ENCODE peak calls at places on chromosomes 16 and 17, in ten cellular contexts. J is esophagus squamous epithelium; E is activated CD4-positive, CD25-positive, alpha-beta regulatory T cell; D is KG1; R is NCI-H82; M is NCI-H1694; L is stimulated activated CD8-positive, alpha-beta memory T cell treated with anti-CD3 and anti-CD28 coated beads, Interleukin-12 subunit alpha, Interleukin-12 subunit beta, amount 100 ng/mL, for 4 hours; H is activated T-helper 1 cell treated with anti-CD3 and anti-CD28 coated beads, Interleukin-2, amount 50 U/mL, for 16 hours; X is ureter; Q is K562. I is an unnamed sample.
A peak's percentile ranks its signal among the peaks of the same experiment; 100 is the strongest.

GRCh38 chr17:39923230-39923629 is 4.2 kb downstream of the ORMDL3 start:
- DNase-seq in J (no peak), E (no peak), L (no peak), X (no peak), M (no peak), R (no peak), H (no peak), D (no peak), Q (no peak), I (no peak)

GRCh38 chr17:17624776-17625175 is 33.3 kb upstream of the PEMT start:
- DNase-seq in H (no peak), M (no peak), J (no peak), L (no peak), X (no peak), R (no peak), Q (no peak), E (no peak), D (no peak), I (no peak)

GRCh38 chr16:2704166-2704982 is 15.7 kb downstream of the PRSS27 start:
- DNase-seq in Q (no peak), H (no peak), D (no peak), J (no peak), X (no peak), R (no peak), L (no peak), E (no peak), M (no peak), I (no peak)

GRCh38 chr17:19958023-19958422 is 19.6 kb downstream of the AKAP10 start:
- DNase-seq in H (no peak), L (no peak), X (no peak), R (no peak), J (no peak), D (no peak), M (no peak), Q (peak; percentile 7), E (no peak), I (no peak)

GRCh38 chr17:62703269-62703775 is 75.9 kb downstream of the MRC2 start:
- DNase-seq in D (no peak), E (no peak), X (peak; percentile 65), L (no peak), M (no peak), H (no peak), R (no peak), J (no peak), Q (no peak), I (no peak)

GRCh38 chr17:63786961-63787711 is 13.2 kb downstream of the DDX42 start:
- DNase-seq in X (no peak), J (no peak), D (no peak), H (no peak), E (no peak), L (no peak), R (no peak), M (no peak), Q (no peak), I (no peak)

GRCh38 chr16:56866955-56867830 is 2.2 kb downstream of the SLC12A3 start:
- DNase-seq in H (no peak), D (no peak), M (peak; percentile 42), L (no peak), E (no peak), J (no peak), R (peak; percentile 74), Q (peak; percentile 65), X (no peak), I (no peak)

GRCh38 chr17:50060951-50061712 is 5.2 kb downstream of the ITGA3 start:
- DNase-seq in R (no peak), X (peak; percentile 86), J (no peak), D (no peak), H (no peak), M (no peak), E (no peak), Q (no peak), L (no peak), I (peak; percentile 86)

GRCh38 chr16:22262460-22262859 is 34.7 kb upstream of the POLR3E start:
- DNase-seq in L (no peak), D (no peak), M (no peak), Q (no peak), E (no peak), J (no peak), X (no peak), R (no peak), H (no peak), I (no peak)

GRCh38 chr17:66492500-66493123 is 190.2 kb downstream of the PRKCA start:
- DNase-seq in H (no peak), X (no peak), L (no peak), J (no peak), E (no peak), D (no peak), R (no peak), Q (no peak), M (no peak), I (no peak)

GRCh38 chr17:31585280-31585630 is 193.8 kb downstream of the RAB11FIP4 start:
- DNase-seq in Q (no peak), L (no peak), J (no peak), E (no peak), D (no peak), R (no peak), H (no peak), M (no peak), X (no peak), I (no peak)

GRCh38 chr16:79001156-79001997 is 599.2 kb downstream of the MAF start:
- DNase-seq in L (no peak), X (no peak), M (no peak), D (no peak), E (no peak), H (no peak), J (no peak), R (no peak), Q (no peak), I (no peak)

GRCh38 chr17:66508896-66509843 is 206.8 kb downstream of the PRKCA start:
- DNase-seq in J (no peak), D (no peak), M (no peak), H (no peak), X (no peak), E (no peak), Q (peak; percentile 58), R (no peak), L (no peak), I (no peak)

GRCh38 chr17:1109606-1110523 is 69.9 kb downstream of the ABR start:
- DNase-seq in D (no peak), J (no peak), E (peak; percentile 49), R (peak; percentile 71), L (no peak), X (peak; percentile 70), H (peak; percentile 29), Q (no peak), M (no peak), I (no peak)

GRCh38 chr16:84868829-84869457 is 49.2 kb downstream of the CRISPLD2 start:
- DNase-seq in E (no peak), Q (no peak), J (no peak), L (no peak), H (no peak), R (no peak), D (no peak), X (no peak), M (peak; percentile 97), I (no peak)

GRCh38 chr17:80270836-80271235 is 10.2 kb downstream of the RNF213 start:
- DNase-seq in Q (peak; percentile 75), J (no peak), X (no peak), E (no peak), R (peak; percentile 76), M (no peak), L (no peak), H (no peak), D (no peak), I (no peak)

GRCh38 chr17:50640701-50641338 is 6.1 kb downstream of the ABCC3 start:
- DNase-seq in D (no peak), H (no peak), J (no peak), M (no peak), X (no peak), Q (peak; percentile 61), R (no peak), L (no peak), E (no peak), I (peak; percentile 79)

GRCh38 chr17:29131814-29132682 is 48.1 kb downstream of the MYO18A start:
- DNase-seq in D (no peak), R (no peak), H (no peak), Q (peak; percentile 70), X (no peak), L (no peak), J (no peak), E (no peak), M (no peak), I (no peak)

GRCh38 chr17:62723842-62724241 is 84.3 kb downstream of the MARCHF10 start:
- DNase-seq in M (no peak), D (no peak), H (no peak), L (no peak), R (peak; percentile 88), E (no peak), Q (peak; percentile 21), X (no peak), J (no peak), I (no peak)

GRCh38 chr16:83730812-83731211 is 77.0 kb upstream of the HSBP1 start:
- DNase-seq in M (no peak), H (no peak), X (no peak), D (no peak), L (no peak), R (no peak), J (no peak), Q (no peak), E (no peak), I (no peak)

GRCh38 chr17:41750866-41751265 is 16.4 kb upstream of the HAP1 start:
- DNase-seq in H (no peak), D (no peak), J (no peak), L (no peak), R (peak; percentile 59), E (no peak), M (no peak), Q (no peak), X (no peak), I (no peak)

GRCh38 chr16:76837872-76838271 is 353.1 kb upstream of the MON1B start:
- DNase-seq in M (no peak), J (no peak), L (no peak), E (no peak), D (no peak), Q (no peak), X (no peak), R (no peak), H (no peak), I (no peak)

GRCh38 chr17:40298726-40299125 is 10.3 kb upstream of the RARA start:
- DNase-seq in H (no peak), D (no peak), R (no peak), M (no peak), Q (no peak), X (no peak), J (no peak), E (no peak), L (no peak), I (no peak)

GRCh38 chr16:69890891-69891282 is 60.2 kb upstream of the CLEC18A start:
- DNase-seq in M (no peak), J (no peak), X (no peak), L (no peak), Q (no peak), R (no peak), D (no peak), E (no peak), H (no peak), I (no peak)

GRCh38 chr17:59311051-59311468 is 20.4 kb upstream of the YPEL2 start:
- DNase-seq in X (peak; percentile 55), H (no peak), E (no peak), L (no peak), D (peak; percentile 69), M (peak; percentile 93), Q (peak; percentile 81), J (no peak), R (peak; percentile 90), I (no peak)

GRCh38 chr16:67663151-67663876 is 2.6 kb downstream of the PARD6A start:
- DNase-seq in M (no peak), X (no peak), Q (peak; percentile 45), E (no peak), R (peak; percentile 28), J (no peak), D (peak; percentile 8), L (no peak), H (no peak), I (peak; percentile 73)

GRCh38 chr16:9351440-9351839 is 260.0 kb downstream of the HAPSTR1 start:
- DNase-seq in Q (no peak), L (no peak), M (no peak), E (no peak), D (no peak), H (no peak), J (no peak), X (no peak), R (no peak), I (no peak)

GRCh38 chr17:57567278-57567677 is 177.8 kb downstream of the CCDC182 start:
- DNase-seq in E (no peak), J (no peak), Q (no peak), L (no peak), R (peak; percentile 96), X (no peak), D (no peak), M (peak; percentile 96), H (no peak), I (no peak)